ENCODE peak calls at places on chromosomes 13 and 19, in four cellular contexts. F is HepG2, O is K562, R is HCT116. V is an unnamed sample.

GRCh38 chr13:100069278-100069677 is 19.6 kb upstream of the PCCA start:
- DNase-seq in O (no peak), F (no peak), R (no peak), V (no peak)

GRCh38 chr13:94050686-94051085 is 428.8 kb downstream of the DCT start:
- DNase-seq in F (no peak), O (no peak), R (no peak), V (no peak)

GRCh38 chr13:39040206-39040605 is 1.9 kb downstream of the NHLRC3 start:
- DNase-seq in F (peak), O (no peak), R (no peak), V (no peak)

GRCh38 chr13:52446265-52446664 is 4.2 kb downstream of the VPS36 start:
- DNase-seq in F (no peak), R (no peak), O (no peak), V (no peak)

GRCh38 chr19:40533508-40533907 is 43.2 kb upstream of the SHKBP1 start:
- DNase-seq in R (no peak), O (no peak), F (no peak), V (no peak)

GRCh38 chr13:23673354-23673753 is 103.1 kb downstream of the TNFRSF19 start:
- DNase-seq in R (no peak), F (no peak), O (no peak), V (no peak)

GRCh38 chr13:42696191-42696590 is 85.2 kb upstream of the FAM216B start:
- DNase-seq in F (no peak), O (no peak), R (no peak), V (no peak)

GRCh38 chr19:51372649-51373504 is at the start of gene NKG7:
- DNase-seq in F (no peak), O (peak), R (no peak), V (peak)

GRCh38 chr19:7540761-7541480 is 5.4 kb downstream of the PNPLA6 start:
- DNase-seq in O (peak), F (no peak), R (peak), V (no peak)

GRCh38 chr13:24618219-24618955 is 61.8 kb upstream of the ATP12A start:
- DNase-seq in F (no peak), O (no peak), R (no peak), V (peak)

GRCh38 chr13:44141725-44142539 is 231.7 kb upstream of the SERP2 start:
- DNase-seq in R (peak), O (peak), F (peak), V (peak)

GRCh38 chr13:43448605-43449004 is 338.2 kb downstream of the ENOX1 start:
- DNase-seq in R (no peak), F (no peak), O (no peak), V (no peak)

GRCh38 chr13:109180905-109181425 is 551.6 kb downstream of the MYO16 start:
- DNase-seq in F (peak), R (peak), O (no peak), V (no peak)

GRCh38 chr13:114110091-114110829 is 22.2 kb downstream of the RASA3 start:
- DNase-seq in F (no peak), O (no peak), R (no peak), V (no peak)

GRCh38 chr19:47598407-47599349 is 10.3 kb upstream of the BICRA start:
- DNase-seq in R (peak), F (peak), O (peak), V (no peak)

GRCh38 chr13:34594507-34594906 is 347.6 kb upstream of the NBEA start:
- DNase-seq in O (no peak), F (no peak), R (no peak), V (no peak)

GRCh38 chr13:35732565-35732964 is 256.1 kb upstream of the MAB21L1 start:
- DNase-seq in R (no peak), O (no peak), F (no peak), V (no peak)

GRCh38 chr19:1468274-1469199 is 10.5 kb downstream of the C19orf25 start:
- DNase-seq in O (no peak), F (no peak), R (no peak), V (no peak)

GRCh38 chr13:47798906-47799305 is 202.2 kb downstream of the SUCLA2 start:
- DNase-seq in R (no peak), O (no peak), F (peak), V (no peak)

GRCh38 chr19:46192990-46193650 is 36.4 kb upstream of the IGFL1 start:
- DNase-seq in F (peak), R (no peak), O (peak), V (no peak)

GRCh38 chr19:2983351-2984195 is 6.2 kb downstream of the TLE6 start:
- DNase-seq in R (no peak), O (peak), F (no peak), V (no peak)

GRCh38 chr19:45349126-45349415 is 8.5 kb downstream of the KLC3 start:
- DNase-seq in F (no peak), O (no peak), R (no peak), V (no peak)

GRCh38 chr19:4709440-4710280 is 14.0 kb downstream of the DPP9 start:
- DNase-seq in R (no peak), F (no peak), O (no peak), V (no peak)

GRCh38 chr13:86601351-86601750 is 802.1 kb upstream of the SLITRK6 start:
- DNase-seq in R (no peak), O (no peak), F (no peak), V (no peak)

GRCh38 chr19:38107129-38107528 is 116.9 kb downstream of the DPF1 start:
- DNase-seq in R (no peak), F (no peak), O (no peak), V (no peak)

GRCh38 chr13:110713981-110714797 is 689 bp downstream of the ING1 start:
- DNase-seq in F (peak), O (no peak), R (no peak), V (no peak)

GRCh38 chr19:48296963-48297734 is 27.3 kb downstream of the ZNF114 start:
- DNase-seq in O (no peak), F (no peak), R (no peak), V (no peak)

GRCh38 chr19:12194827-12195500 is 32.1 kb downstream of the ZNF136 start:
- DNase-seq in R (no peak), O (no peak), F (no peak), V (no peak)

GRCh38 chr13:47334173-47334572 is 437.3 kb upstream of the HTR2A start:
- DNase-seq in O (no peak), F (no peak), R (no peak), V (no peak)

GRCh38 chr19:13097331-13098258 is 5.1 kb downstream of the LYL1 start:
- DNase-seq in F (no peak), O (peak), R (no peak), V (no peak)

GRCh38 chr13:75038315-75038881 is 443.6 kb downstream of the TBC1D4 start:
- DNase-seq in F (no peak), O (no peak), R (no peak), V (no peak)

GRCh38 chr13:34939771-34940170 is 2.3 kb upstream of the NBEA start:
- DNase-seq in F (no peak), R (no peak), O (no peak), V (no peak)

GRCh38 chr19:2356036-2356646 is 3.9 kb upstream of the TMPRSS9 start:
- DNase-seq in O (no peak), F (no peak), R (no peak), V (no peak)

GRCh38 chr13:97257800-97258799 is 36.0 kb downstream of the MBNL2 start:
- DNase-seq in F (peak), O (peak), R (peak), V (peak)

GRCh38 chr13:32645854-32646253 is 59.6 kb downstream of the PDS5B start:
- DNase-seq in R (no peak), O (no peak), F (no peak), V (peak)

DNA sequence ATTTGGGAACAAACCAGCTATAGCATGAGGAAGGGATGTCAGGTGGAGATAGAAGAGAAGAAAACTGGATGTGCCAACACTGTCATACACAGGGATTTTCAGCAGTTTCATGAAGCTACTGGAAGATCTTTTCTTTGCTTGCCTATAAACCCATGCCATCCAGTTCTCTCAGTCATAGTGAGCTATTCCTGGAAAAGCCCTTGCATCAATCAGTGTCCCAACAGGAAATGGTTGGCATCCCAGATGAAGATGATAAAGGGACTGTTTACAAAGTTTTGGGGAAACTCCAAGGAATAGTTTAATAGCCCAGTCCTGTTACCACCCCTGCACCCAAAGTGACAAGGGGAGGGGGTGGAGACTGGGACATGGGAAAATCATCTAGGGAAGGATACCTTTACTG is 58.5 kb upstream of the ARGLU1 start:
- DNase-seq in O (no peak), R (no peak), F (no peak), V (no peak)
- TF ChIP-seq ZBTB33 in O (no peak), R (no peak), F (no peak), V (no peak)

GRCh38 chr13:112725346-112726017 is 35.6 kb downstream of the ATP11A start:
- DNase-seq in R (peak), O (no peak), F (no peak), V (peak)
- TF ChIP-seq ZBTB33 in R (no peak), O (no peak), F (peak), V (no peak)

DNA sequence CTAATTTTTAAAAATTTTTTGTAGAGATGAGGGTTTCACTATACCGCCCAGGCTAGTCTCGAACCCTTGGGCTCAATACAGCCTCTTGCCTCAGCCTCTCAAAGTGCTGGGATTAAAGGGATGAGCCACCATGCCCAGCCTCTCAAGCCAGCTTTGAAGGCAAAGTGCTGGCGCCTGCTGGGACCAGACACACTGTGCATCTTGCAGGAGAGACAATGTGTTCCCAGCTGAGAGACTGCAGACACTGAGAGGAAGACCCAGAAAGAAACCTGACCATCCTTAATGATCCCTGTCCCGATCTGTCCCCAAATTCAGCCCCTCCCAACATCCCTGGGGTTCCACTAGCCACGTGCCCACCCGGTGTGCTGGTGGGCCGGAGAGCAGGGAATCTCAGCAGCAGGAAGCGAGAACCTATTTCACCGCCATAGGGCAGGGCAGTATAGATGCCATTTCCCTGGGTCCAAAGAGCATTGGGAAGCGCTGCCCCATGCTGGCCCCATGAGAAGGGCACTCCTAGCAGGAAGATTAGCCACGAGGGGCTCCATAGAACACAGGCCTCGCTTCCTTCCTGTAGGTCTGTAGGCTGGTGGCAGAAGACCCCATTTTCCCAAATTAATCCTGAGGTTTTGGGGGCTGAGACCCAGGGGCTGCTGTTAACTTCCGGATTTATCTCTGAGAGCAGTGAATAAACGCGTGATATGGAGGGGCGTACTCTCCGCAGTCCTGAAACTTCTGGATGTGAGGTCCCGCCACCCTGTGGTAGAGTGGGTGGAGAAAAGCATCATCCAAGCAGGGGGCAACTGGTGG is 968 bp downstream of the RAVER1 start:
- DNase-seq in F (peak), R (no peak), O (no peak), V (no peak)
- TF ChIP-seq ZBTB33 in F (no peak), R (no peak), O (no peak), V (no peak)

DNA sequence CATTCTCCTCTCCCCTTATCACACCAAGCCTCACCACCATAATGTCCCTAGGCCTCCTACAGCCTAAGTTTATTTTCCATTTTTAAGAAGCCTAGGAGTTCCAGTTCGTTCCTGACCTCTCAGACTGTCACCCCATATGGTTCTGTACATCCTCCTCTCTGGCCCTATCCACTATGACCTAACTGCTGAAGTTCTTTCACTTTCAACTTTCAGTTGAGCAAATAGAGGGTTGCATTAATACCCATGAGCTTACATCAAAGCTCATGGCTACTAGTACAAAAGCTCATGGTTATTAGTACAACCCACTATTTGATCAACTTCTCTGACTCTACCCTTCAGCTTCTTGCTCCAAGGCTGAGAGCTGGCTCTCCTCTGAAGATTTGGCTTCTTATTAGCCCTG is 72.9 kb downstream of the FGF14 start:
- DNase-seq in R (no peak), F (no peak), O (no peak), V (no peak)
- TF ChIP-seq ZBTB33 in R (no peak), F (no peak), O (no peak), V (no peak)

GRCh38 chr13:30762643-30763042 is 27.3 kb downstream of the ALOX5AP start:
- DNase-seq in F (no peak), R (no peak), O (no peak), V (no peak)

GRCh38 chr13:30757026-30757425 is 21.7 kb downstream of the ALOX5AP start:
- DNase-seq in R (no peak), O (no peak), F (no peak), V (no peak)

GRCh38 chr13:30763786-30764440 is 28.6 kb downstream of the ALOX5AP start:
- DNase-seq in F (no peak), O (no peak), R (no peak), V (no peak)

GRCh38 chr13:30755678-30756077 is 20.3 kb downstream of the ALOX5AP start:
- DNase-seq in R (no peak), F (no peak), O (no peak), V (no peak)

GRCh38 chr13:30759748-30760147 is 24.4 kb downstream of the ALOX5AP start:
- DNase-seq in O (no peak), R (no peak), F (no peak), V (no peak)
- TF ChIP-seq ZBTB33 in O (no peak), R (no peak), F (no peak), V (no peak)

DNA sequence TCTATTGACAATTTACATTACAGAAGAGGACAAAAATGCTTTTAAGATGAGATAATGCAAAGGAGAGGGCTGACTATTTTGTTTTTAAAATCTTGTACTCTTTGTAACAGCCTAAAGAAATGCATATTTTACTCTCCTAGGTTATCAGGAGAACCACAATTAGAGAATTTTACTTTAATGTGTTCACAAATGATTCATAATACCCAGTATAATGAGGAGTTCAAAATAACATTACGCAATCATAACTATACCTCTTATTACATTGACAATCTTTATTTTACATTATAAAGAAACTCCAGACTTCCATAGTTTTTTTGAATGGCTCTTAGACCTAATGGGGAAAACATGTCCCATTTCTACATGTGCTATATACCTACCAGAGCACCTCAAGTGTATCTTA is 1089.7 kb downstream of the PCDH17 start:
- DNase-seq in O (no peak), R (no peak), F (no peak), V (no peak)
- TF ChIP-seq ZBTB33 in O (no peak), R (no peak), F (no peak), V (no peak)

GRCh38 chr13:21538280-21538679 is 65.7 kb downstream of the MICU2 start:
- DNase-seq in O (no peak), R (no peak), F (no peak), V (no peak)
- TF ChIP-seq ZBTB33 in O (no peak), R (no peak), F (no peak), V (no peak)

GRCh38 chr19:16368385-16369305 is 44.0 kb downstream of the KLF2 start:
- DNase-seq in R (no peak), F (peak), O (no peak), V (no peak)
- TF ChIP-seq ZBTB33 in R (no peak), F (no peak), O (no peak), V (no peak)